ENCODE peak calls at places on chromosomes 16 and 17, in four cellular contexts. W is activated CD8-positive, alpha-beta memory T cell treated with anti-CD3 and anti-CD28 coated beads, Interleukin-2, amount 10 ng/mL, durations not matched to agents 7 days and 5 days; S is MV-4-11; B is NCI-H2081 treated with DMSO at 0.1 percent for 48 hours. G is an unnamed sample.

GRCh38 chr16:88575251-88575650 is 5.0 kb downstream of the ZC3H18 start:
- DNase-seq in S (no peak), W (no peak), B (no peak), G (no peak)

GRCh38 chr17:74452841-74453661 is 13.4 kb upstream of the CD300A start:
- DNase-seq in B (no peak), S (no peak), W (no peak), G (no peak)

GRCh38 chr17:19958023-19958422 is 19.6 kb downstream of the AKAP10 start:
- DNase-seq in S (no peak), B (no peak), W (no peak), G (no peak)

GRCh38 chr17:44828919-44829557 is 1.0 kb downstream of the GJC1 start:
- DNase-seq in S (no peak), W (peak), B (no peak), G (peak)

GRCh38 chr17:30565073-30565935 is 88.1 kb downstream of the GOSR1 start:
- DNase-seq in B (no peak), S (peak), W (peak), G (peak)

GRCh38 chr17:45580914-45581313 is 90.4 kb upstream of the PLEKHM1 start:
- DNase-seq in W (no peak), S (no peak), B (no peak), G (no peak)

GRCh38 chr17:78789663-78790181 is 7.6 kb upstream of the CYTH1 start:
- DNase-seq in S (no peak), W (no peak), B (peak), G (no peak)

GRCh38 chr17:8122391-8122922 is 1.4 kb downstream of the HES7 start:
- DNase-seq in S (no peak), W (peak), B (no peak), G (no peak)

GRCh38 chr17:10729334-10730193 is at the start of gene TMEM220:
- DNase-seq in W (peak), B (no peak), S (peak), G (peak)

GRCh38 chr17:42531455-42532354 is 4.3 kb upstream of the NAGLU start:
- DNase-seq in W (peak), S (peak), B (no peak), G (peak)

GRCh38 chr17:61542027-61542426 is 49.0 kb downstream of the NACA2 start:
- DNase-seq in S (no peak), B (no peak), W (no peak), G (no peak)

GRCh38 chr16:55588799-55589198 is 22.3 kb downstream of the CAPNS2 start:
- DNase-seq in B (no peak), S (peak), W (no peak), G (no peak)

GRCh38 chr17:72120878-72121163 is at the start of gene SOX9:
- DNase-seq in S (no peak), W (no peak), B (peak), G (no peak)